ENCODE peak calls at places on chromosomes 6 and 20, in nine cellular contexts. Y is Caco-2, S is PC-9, F is GM23248, O is lung, P is adrenal gland, X is pancreas, G is small intestine, W is GM23338. I is an unnamed sample.
A peak's percentile ranks its signal among the peaks of the same experiment; 100 is the strongest.

GRCh38 chr6:52576054-52576391 is 837 bp downstream of the TRAM2 start:
- DNase-seq in O (no peak), P (no peak), Y (no peak), W (no peak), F (no peak), X (no peak), G (no peak), S (no peak), I (no peak)

GRCh38 chr20:16573011-16573965 is at the start of gene KIF16B:
- DNase-seq in O (peak; percentile 92), X (peak; percentile 97), Y (peak; percentile 95), P (peak; percentile 96), W (peak; percentile 93), F (peak; percentile 90), G (peak; percentile 93), S (peak; percentile 99), I (peak; percentile 96)

GRCh38 chr20:12084482-12084881 is 166.8 kb downstream of the BTBD3 start:
- DNase-seq in G (peak; percentile 58), X (no peak), Y (no peak), P (no peak), F (no peak), O (no peak), S (no peak), W (no peak), I (no peak)

GRCh38 chr6:129191275-129191674 is 308.3 kb downstream of the LAMA2 start:
- DNase-seq in W (no peak), S (no peak), P (no peak), X (no peak), O (no peak), F (no peak), Y (peak; percentile 44), G (peak; percentile 40), I (no peak)

GRCh38 chr6:159941286-159942113 is 27.4 kb upstream of the IGF2R start:
- DNase-seq in Y (no peak), P (no peak), O (no peak), X (no peak), F (peak; percentile 54), S (no peak), G (peak; percentile 46), W (peak; percentile 43), I (no peak)

GRCh38 chr6:12529364-12530019 is 187.1 kb upstream of the PHACTR1 start:
- DNase-seq in F (no peak), X (no peak), P (no peak), W (peak; percentile 11), Y (no peak), O (no peak), S (no peak), G (no peak), I (no peak)

GRCh38 chr20:9172908-9173307 is 104.0 kb downstream of the PLCB4 start:
- DNase-seq in X (no peak), S (no peak), W (no peak), P (no peak), Y (no peak), F (peak; percentile 6), O (no peak), G (no peak), I (no peak)

GRCh38 chr6:109009761-109010612 is 84.7 kb downstream of the SESN1 start:
- DNase-seq in X (no peak), O (no peak), S (no peak), Y (no peak), W (no peak), P (no peak), G (peak; percentile 53), F (no peak), I (no peak)

GRCh38 chr6:158283304-158284005 is 28.8 kb upstream of the TULP4 start:
- DNase-seq in G (no peak), O (no peak), P (no peak), W (peak; percentile 54), F (peak; percentile 42), X (no peak), Y (no peak), S (no peak), I (no peak)

GRCh38 chr20:23655551-23656211 is 17.9 kb upstream of the CST3 start:
- DNase-seq in P (peak; percentile 54), S (no peak), G (no peak), Y (no peak), X (no peak), O (peak; percentile 64), W (no peak), F (peak; percentile 13), I (no peak)

GRCh38 chr20:11891827-11892521 is 25.7 kb upstream of the BTBD3 start:
- DNase-seq in P (peak; percentile 81), Y (peak; percentile 83), W (peak; percentile 97), X (peak; percentile 31), O (peak; percentile 76), S (peak; percentile 64), G (peak; percentile 63), F (peak; percentile 89), I (no peak)

GRCh38 chr6:145315982-145316600 is 419.2 kb downstream of the EPM2A start:
- DNase-seq in P (no peak), W (peak; percentile 2), F (no peak), Y (no peak), G (no peak), O (no peak), S (no peak), X (no peak), I (no peak)

GRCh38 chr20:51412333-51412761 is 130.2 kb downstream of the NFATC2 start:
- DNase-seq in X (no peak), S (no peak), P (no peak), Y (no peak), W (no peak), O (no peak), F (peak; percentile 71), G (no peak), I (no peak)

GRCh38 chr6:146893690-146894089 is 294.9 kb downstream of the ADGB start:
- DNase-seq in G (no peak), W (no peak), Y (no peak), S (no peak), P (no peak), O (no peak), X (no peak), F (no peak), I (no peak)

GRCh38 chr6:117076076-117076475 is 189.3 kb upstream of the VGLL2 start:
- DNase-seq in Y (no peak), S (no peak), O (no peak), G (no peak), F (no peak), X (no peak), P (no peak), W (no peak), I (no peak)

GRCh38 chr6:117075218-117075617 is 190.1 kb upstream of the VGLL2 start:
- DNase-seq in G (no peak), X (no peak), P (no peak), Y (no peak), W (no peak), F (no peak), O (no peak), S (no peak), I (no peak)

GRCh38 chr6:117077300-117077699 is 188.1 kb upstream of the VGLL2 start:
- DNase-seq in X (no peak), W (peak; percentile 6), S (no peak), F (no peak), Y (no peak), O (no peak), G (no peak), P (no peak), I (no peak)

GRCh38 chr6:117078624-117079023 is 186.7 kb upstream of the VGLL2 start:
- DNase-seq in W (no peak), S (no peak), O (no peak), Y (no peak), P (no peak), X (no peak), F (no peak), G (peak; percentile 2), I (no peak)

GRCh38 chr6:117079946-117080345 is 185.4 kb upstream of the VGLL2 start:
- DNase-seq in G (no peak), O (no peak), F (no peak), S (no peak), Y (no peak), P (no peak), X (no peak), W (no peak), I (no peak)
- H3K4me1 ChIP-seq in G (no peaks in the 10 kb centered on the region), O (no peaks in the 10 kb centered on the region), F (no peaks in the 10 kb centered on the region), S (no peaks in the 10 kb centered on the region), Y (peaks cover 10% of the 10 kb centered on the region), P (no peaks in the 10 kb centered on the region), X (no peaks in the 10 kb centered on the region), W (no peaks in the 10 kb centered on the region), I (no peaks in the 10 kb centered on the region)

DNA sequence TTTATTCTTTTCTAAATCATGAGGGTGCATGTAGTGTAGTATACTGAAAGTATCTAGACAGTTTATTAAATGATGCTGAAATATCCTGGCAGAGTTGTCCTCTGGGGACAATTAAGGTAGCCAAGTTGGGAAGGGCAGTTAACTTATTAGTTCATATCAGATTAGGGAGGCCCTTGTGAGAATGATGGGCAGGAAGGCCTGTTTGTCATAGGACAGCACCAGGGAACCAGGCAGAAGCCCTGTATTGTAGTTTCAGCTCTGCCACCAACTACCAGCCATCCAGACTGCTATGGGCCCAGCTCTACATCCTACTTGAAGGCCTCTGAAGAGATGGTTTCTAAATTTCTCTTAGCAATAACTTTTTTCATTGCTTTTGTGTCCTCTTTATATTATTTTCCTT is 4.0 kb downstream of the MYLIP start:
- DNase-seq in W (no peak), G (no peak), O (no peak), X (no peak), F (no peak), Y (no peak), S (no peak), P (no peak), I (no peak)
- H3K4me1 ChIP-seq in W (peaks cover 37% of the 10 kb centered on the region), G (peaks cover 6% of the 10 kb centered on the region), O (peaks cover 5% of the 10 kb centered on the region), X (peaks cover 54% of the 10 kb centered on the region), F (peaks cover 38% of the 10 kb centered on the region), Y (peaks cover 29% of the 10 kb centered on the region), S (peaks cover 64% of the 10 kb centered on the region), P (peaks cover 69% of the 10 kb centered on the region), I (peaks cover 75% of the 10 kb centered on the region)

GRCh38 chr20:3811421-3812258 is 8.7 kb upstream of the AP5S1 start:
- DNase-seq in O (peak; percentile 98), S (peak; percentile 100), Y (peak; percentile 64), G (peak; percentile 99), X (peak; percentile 99), W (no peak), P (peak; percentile 99), F (peak; percentile 98), I (peak; percentile 98)
- H3K4me1 ChIP-seq in O (peaks cover 19% of the 10 kb centered on the region), S (peaks cover 54% of the 10 kb centered on the region), Y (peaks cover 23% of the 10 kb centered on the region), G (peaks cover 6% of the 10 kb centered on the region), X (peaks cover 59% of the 10 kb centered on the region), W (peaks cover 24% of the 10 kb centered on the region), P (peaks cover 55% of the 10 kb centered on the region), F (peaks cover 38% of the 10 kb centered on the region), I (peaks cover 64% of the 10 kb centered on the region)

GRCh38 chr6:63649847-63650265 is 14.3 kb downstream of the PHF3 start:
- DNase-seq in O (no peak), P (no peak), S (no peak), G (no peak), X (no peak), Y (no peak), W (no peak), F (no peak), I (no peak)

GRCh38 chr6:63649269-63649668 is 13.7 kb downstream of the PHF3 start:
- DNase-seq in X (no peak), O (no peak), Y (no peak), W (no peak), S (no peak), F (peak; percentile 25), P (no peak), G (no peak), I (no peak)

DNA sequence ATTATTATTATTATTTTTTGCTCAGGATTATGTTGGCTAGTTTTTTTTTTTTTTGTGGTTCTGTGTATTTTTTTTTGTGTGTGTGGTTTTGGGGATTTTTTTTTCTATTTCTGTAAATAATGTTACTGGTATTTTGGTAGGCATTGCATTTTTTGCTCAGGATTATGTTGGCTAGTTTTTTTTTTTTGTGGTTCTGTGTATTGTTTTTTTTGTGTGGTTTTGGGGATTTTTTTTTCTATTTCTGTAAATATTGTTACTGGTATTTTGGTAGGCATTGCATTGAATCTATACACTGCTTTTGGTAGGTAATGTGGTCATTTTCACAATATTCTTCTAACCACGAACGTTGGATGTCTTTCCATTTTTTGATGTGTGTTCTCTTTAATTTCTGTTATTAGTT is 17.4 kb downstream of the PHF3 start:
- DNase-seq in W (no peak), Y (no peak), P (no peak), G (no peak), O (no peak), F (no peak), S (no peak), X (no peak), I (no peak)
- H3K4me1 ChIP-seq in W (peaks cover 27% of the 10 kb centered on the region), Y (no peaks in the 10 kb centered on the region), P (peaks cover 65% of the 10 kb centered on the region), G (no peaks in the 10 kb centered on the region), O (peaks cover 2% of the 10 kb centered on the region), F (peaks cover 12% of the 10 kb centered on the region), S (peaks cover 12% of the 10 kb centered on the region), X (peaks cover 17% of the 10 kb centered on the region), I (peaks cover 23% of the 10 kb centered on the region)